ENCODE peak calls at places on chromosomes 12 and 14, in four cellular contexts. U, N, B and E are unnamed samples.

GRCh38 chr12:62720661-62721330 is 214.2 kb downstream of the PPM1H start:
- DNase-seq in U (no peak), N (no peak), B (peak; percentile 83), E (no peak)

GRCh38 chr14:60724080-60724618 is at the start of gene SIX4:
- DNase-seq in U (peak; percentile 78), N (peak; percentile 94), B (peak; percentile 92), E (peak; percentile 95)

GRCh38 chr14:53137559-53137958 is 15.6 kb downstream of the DDHD1 start:
- DNase-seq in U (no peak), N (no peak), B (no peak), E (no peak)

GRCh38 chr12:64390275-64390851 is at the start of gene C12orf56:
- DNase-seq in U (no peak), N (peak; percentile 87), B (no peak), E (peak; percentile 14)

GRCh38 chr12:180445-180844 is 33.5 kb downstream of the SLC6A12 start:
- DNase-seq in U (no peak), N (no peak), B (peak; percentile 58), E (no peak)

GRCh38 chr12:28568709-28569108 is 378.5 kb downstream of the CCDC91 start:
- DNase-seq in U (no peak), N (no peak), B (no peak), E (no peak)

GRCh38 chr14:21071225-21072041 is 1.3 kb downstream of the ARHGEF40 start:
- DNase-seq in U (no peak), N (peak; percentile 92), B (peak; percentile 95), E (peak; percentile 98)

GRCh38 chr12:46724020-46724419 is 101.8 kb downstream of the SLC38A4 start:
- DNase-seq in U (no peak), N (no peak), B (no peak), E (no peak)

GRCh38 chr12:4273651-4274395 is at the start of gene CCND2:
- DNase-seq in U (peak; percentile 81), N (peak; percentile 96), B (peak; percentile 54), E (peak; percentile 99)

GRCh38 chr14:96748371-96748770 is 48.8 kb upstream of the VRK1 start:
- DNase-seq in U (no peak), N (no peak), B (no peak), E (no peak)

GRCh38 chr12:64323006-64323405 is 67.6 kb downstream of the C12orf56 start:
- DNase-seq in U (no peak), N (no peak), B (no peak), E (no peak)

GRCh38 chr12:45547822-45548221 is 181.7 kb upstream of the ARID2 start:
- DNase-seq in U (no peak), N (no peak), B (peak; percentile 13), E (no peak)

GRCh38 chr12:110934093-110934852 is 13.9 kb upstream of the MYL2 start:
- DNase-seq in U (no peak), N (peak; percentile 82), B (no peak), E (peak; percentile 94)

GRCh38 chr14:101827286-101827685 is 65.8 kb downstream of the PPP2R5C start:
- DNase-seq in U (no peak), N (no peak), B (no peak), E (no peak)

GRCh38 chr14:100078997-100079561 is 13.9 kb downstream of the EVL start:
- DNase-seq in U (peak; percentile 17), N (peak; percentile 78), B (peak; percentile 72), E (peak; percentile 82)

GRCh38 chr14:48723841-48724495 is 862.2 kb downstream of the RPS29 start:
- DNase-seq in U (no peak), N (no peak), B (peak; percentile 23), E (peak; percentile 23)

GRCh38 chr14:99675951-99676350 is 8.1 kb upstream of the CYP46A1 start:
- DNase-seq in U (no peak), N (no peak), B (no peak), E (no peak)

GRCh38 chr12:112096070-112096469 is 12.5 kb downstream of the NAA25 start:
- DNase-seq in U (no peak), N (no peak), B (no peak), E (no peak)

GRCh38 chr12:49188205-49188915 is 520 bp downstream of the TUBA1A start:
- DNase-seq in U (no peak), N (peak; percentile 65), B (peak; percentile 42), E (peak; percentile 73)

GRCh38 chr12:45200497-45201043 is 15.3 kb upstream of the ANO6 start:
- DNase-seq in U (no peak), N (no peak), B (peak; percentile 36), E (no peak)

GRCh38 chr12:52795694-52796428 is at the start of gene KRT3:
- DNase-seq in U (no peak), N (no peak), B (no peak), E (no peak)

GRCh38 chr14:67766035-67766680 is 50.2 kb downstream of the ZFYVE26 start:
- DNase-seq in U (no peak), N (no peak), B (no peak), E (no peak)

DNA sequence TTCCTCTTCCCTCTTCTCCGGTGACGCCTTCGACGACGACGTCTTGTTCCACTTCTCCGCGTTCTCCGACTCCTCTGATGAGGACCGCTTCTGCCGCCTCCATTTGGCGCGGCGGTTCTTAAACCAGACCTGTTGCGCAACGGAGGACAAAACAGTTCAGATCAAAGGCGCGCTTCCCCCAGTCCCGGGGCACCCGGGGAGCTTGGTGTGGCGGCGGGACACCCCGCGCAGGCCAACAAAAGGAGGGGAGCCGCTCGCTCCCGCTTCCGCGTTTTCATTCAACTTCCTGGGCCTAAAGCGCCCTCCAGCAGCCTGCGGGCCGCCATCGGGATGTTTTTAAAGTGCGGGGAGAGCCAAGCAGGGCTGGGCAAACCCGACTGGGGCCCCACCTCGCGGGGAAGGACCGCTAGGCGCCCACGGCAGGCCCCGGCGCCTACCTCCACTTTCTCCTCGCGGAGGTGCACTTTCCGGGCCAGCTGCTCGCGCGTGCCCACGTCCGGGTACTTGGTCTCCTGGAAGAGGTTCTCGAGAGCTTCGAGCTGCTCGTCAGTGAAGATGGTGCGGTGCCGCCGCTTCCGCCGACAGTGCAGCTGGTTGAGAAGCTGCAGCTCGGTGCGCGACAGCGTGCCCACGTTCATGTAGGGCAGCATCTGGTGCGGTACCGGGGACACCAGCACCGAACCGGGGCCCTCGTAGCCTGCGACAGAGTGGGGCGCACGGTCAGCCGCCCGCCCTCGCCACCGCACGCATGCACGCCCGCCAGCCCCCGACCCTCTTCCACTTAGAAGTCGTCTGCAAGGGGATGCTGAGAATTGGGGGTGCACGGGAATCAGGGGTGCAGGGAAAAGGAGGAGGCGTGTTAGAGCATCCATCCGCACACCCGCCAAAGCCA is 1.1 kb downstream of the GSC start:
- DNase-seq in U (no peak), N (peak; percentile 52), B (no peak), E (peak; percentile 51)
- H3K27me3 ChIP-seq in U (peaks cover 96% of the 10 kb centered on the region), N (peaks cover 81% of the 10 kb centered on the region), B (peaks cover 77% of the 10 kb centered on the region), E (peaks cover 27% of the 10 kb centered on the region)

GRCh38 chr12:6059860-6060565 is 64.5 kb downstream of the VWF start:
- DNase-seq in U (no peak), N (no peak), B (no peak), E (no peak)
- H3K56ac ChIP-seq in U (no peak overlapping the region), N (no peak overlapping the region), B (no peak overlapping the region), E (no peak overlapping the region)

GRCh38 chr12:131055596-131056233 is 102.0 kb downstream of the ADGRD1 start:
- DNase-seq in U (no peak), N (no peak), B (no peak), E (no peak)

GRCh38 chr12:131053567-131053966 is 99.9 kb downstream of the ADGRD1 start:
- DNase-seq in U (no peak), N (no peak), B (no peak), E (no peak)

GRCh38 chr12:131056626-131057025 is 102.9 kb downstream of the ADGRD1 start:
- DNase-seq in U (no peak), N (peak; percentile 13), B (no peak), E (no peak)

GRCh38 chr12:131054345-131055092 is 100.8 kb downstream of the ADGRD1 start:
- DNase-seq in U (no peak), N (no peak), B (no peak), E (no peak)

GRCh38 chr12:131055093-131055465 is 101.4 kb downstream of the ADGRD1 start:
- DNase-seq in U (no peak), N (no peak), B (no peak), E (no peak)
- H2AK5ac ChIP-seq in U (no peak overlapping the region), N (no peak overlapping the region), B (no peak overlapping the region), E (no peak overlapping the region)

GRCh38 chr12:131642771-131643170 is 68.1 kb upstream of the SFSWAP start:
- DNase-seq in U (no peak), N (peak; percentile 22), B (no peak), E (no peak)
- H3K27me3 ChIP-seq in U (no peaks in the 10 kb centered on the region), N (no peaks in the 10 kb centered on the region), B (no peaks in the 10 kb centered on the region), E (no peaks in the 10 kb centered on the region)

DNA sequence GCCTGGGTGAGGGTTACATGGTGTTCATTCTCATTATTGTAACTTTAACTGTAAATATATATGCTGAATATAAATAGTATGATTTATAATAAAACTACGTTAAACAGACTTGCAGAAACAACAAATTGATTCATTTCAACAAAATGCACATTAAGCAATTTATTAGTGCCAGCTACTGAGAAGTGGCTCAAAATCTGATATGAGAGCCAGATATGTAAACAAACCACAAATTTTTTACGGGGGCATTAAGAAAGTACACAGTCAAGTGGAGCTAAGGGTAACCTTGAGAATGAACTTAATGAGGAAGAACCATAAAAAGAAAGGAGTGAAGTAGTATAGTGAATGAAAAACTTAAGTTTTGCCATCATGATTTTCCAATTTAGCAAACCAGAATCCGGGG is 40.3 kb downstream of the CEP128 start:
- DNase-seq in U (no peak), N (no peak), B (no peak), E (no peak)
- H3K56ac ChIP-seq in U (no peak overlapping the region), N (no peak overlapping the region), B (no peak overlapping the region), E (no peak overlapping the region)

GRCh38 chr14:79631276-79631675 is 580.0 kb downstream of the DIO2 start:
- DNase-seq in U (peak; percentile 3), N (peak; percentile 74), B (no peak), E (peak; percentile 20)

GRCh38 chr14:79629891-79630560 is 581.3 kb downstream of the DIO2 start:
- DNase-seq in U (no peak), N (no peak), B (peak; percentile 13), E (peak; percentile 75)

GRCh38 chr14:79627058-79627457 is 584.2 kb downstream of the DIO2 start:
- DNase-seq in U (no peak), N (no peak), B (no peak), E (no peak)

GRCh38 chr14:79629372-79629771 is 581.9 kb downstream of the DIO2 start:
- DNase-seq in U (no peak), N (no peak), B (no peak), E (peak; percentile 22)

GRCh38 chr14:79630561-79630960 is 580.7 kb downstream of the DIO2 start:
- DNase-seq in U (no peak), N (no peak), B (no peak), E (no peak)
- H2AK5ac ChIP-seq in U (no peak overlapping the region), N (no peak overlapping the region), B (no peak overlapping the region), E (no peak overlapping the region)

GRCh38 chr12:95703986-95704385 is 86.6 kb downstream of the NTN4 start:
- DNase-seq in U (no peak), N (no peak), B (no peak), E (no peak)
- H3K27me3 ChIP-seq in U (no peaks in the 10 kb centered on the region), N (no peaks in the 10 kb centered on the region), B (no peaks in the 10 kb centered on the region), E (no peaks in the 10 kb centered on the region)

GRCh38 chr12:13630354-13630753 is 351.0 kb downstream of the GRIN2B start:
- DNase-seq in U (no peak), N (no peak), B (no peak), E (no peak)
- H3K56ac ChIP-seq in U (no peak overlapping the region), N (no peak overlapping the region), B (no peak overlapping the region), E (no peak overlapping the region)